ENCODE peak calls at places on chromosomes 7 and 10, in ten cellular contexts. One of them, this sample, is unnamed. For H3K27me3 and H3K9me3, the result is how much of the 10 kb centered on the place peaks cover.

GRCh38 chr10:82934429-82934828 is 1059.4 kb downstream of the NRG3 start:
- DNase-seq in HCT116: no peak
- DNase-seq in upper lobe of left lung: no peak
- DNase-seq in PC-3: no peak
- DNase-seq in adipocyte: peak
- DNase-seq in AG04450: no peak
- DNase-seq in heart right ventricle: no peak
- DNase-seq in tibial artery: no peak
- DNase-seq in esophagus squamous epithelium: no peak
- DNase-seq in naive thymus-derived CD4-positive, alpha-beta T cell: no peak
- DNase-seq in this sample: no peak

GRCh38 chr10:58477122-58477521 is 35.5 kb upstream of the BICC1 start:
- DNase-seq in HCT116: no peak
- DNase-seq in upper lobe of left lung: no peak
- DNase-seq in PC-3: no peak
- DNase-seq in adipocyte: peak
- DNase-seq in AG04450: no peak
- DNase-seq in heart right ventricle: peak
- DNase-seq in tibial artery: peak
- DNase-seq in esophagus squamous epithelium: no peak
- DNase-seq in naive thymus-derived CD4-positive, alpha-beta T cell: no peak
- DNase-seq in this sample: peak

GRCh38 chr7:147804032-147804431 is 786.5 kb upstream of the C7orf33 start:
- DNase-seq in HCT116: no peak
- DNase-seq in upper lobe of left lung: no peak
- DNase-seq in PC-3: no peak
- DNase-seq in adipocyte: no peak
- DNase-seq in AG04450: no peak
- DNase-seq in heart right ventricle: no peak
- DNase-seq in tibial artery: no peak
- DNase-seq in esophagus squamous epithelium: no peak
- DNase-seq in naive thymus-derived CD4-positive, alpha-beta T cell: no peak
- DNase-seq in this sample: no peak

GRCh38 chr10:102769375-102770107 is 25.8 kb downstream of the WBP1L start:
- DNase-seq in HCT116: no peak
- DNase-seq in upper lobe of left lung: no peak
- DNase-seq in PC-3: peak
- DNase-seq in adipocyte: no peak
- DNase-seq in AG04450: no peak
- DNase-seq in heart right ventricle: no peak
- DNase-seq in tibial artery: no peak
- DNase-seq in esophagus squamous epithelium: no peak
- DNase-seq in naive thymus-derived CD4-positive, alpha-beta T cell: no peak
- DNase-seq in this sample: no peak

GRCh38 chr7:87475359-87476178 is at the start of gene ABCB4:
- DNase-seq in HCT116: no peak
- DNase-seq in upper lobe of left lung: no peak
- DNase-seq in PC-3: no peak
- DNase-seq in adipocyte: peak
- DNase-seq in AG04450: no peak
- DNase-seq in heart right ventricle: peak
- DNase-seq in tibial artery: no peak
- DNase-seq in esophagus squamous epithelium: no peak
- DNase-seq in naive thymus-derived CD4-positive, alpha-beta T cell: no peak
- DNase-seq in this sample: peak

GRCh38 chr10:68826764-68827591 is at the start of gene STOX1:
- DNase-seq in HCT116: peak
- DNase-seq in upper lobe of left lung: peak
- DNase-seq in PC-3: peak
- DNase-seq in adipocyte: peak
- DNase-seq in AG04450: no peak
- DNase-seq in heart right ventricle: peak
- DNase-seq in tibial artery: no peak
- DNase-seq in esophagus squamous epithelium: no peak
- DNase-seq in naive thymus-derived CD4-positive, alpha-beta T cell: peak
- DNase-seq in this sample: peak

GRCh38 chr10:78778446-78779338 is 290.1 kb upstream of the ZMIZ1 start:
- DNase-seq in HCT116: no peak
- DNase-seq in upper lobe of left lung: no peak
- DNase-seq in PC-3: peak
- DNase-seq in adipocyte: no peak
- DNase-seq in AG04450: no peak
- DNase-seq in heart right ventricle: no peak
- DNase-seq in tibial artery: no peak
- DNase-seq in esophagus squamous epithelium: no peak
- DNase-seq in naive thymus-derived CD4-positive, alpha-beta T cell: no peak
- DNase-seq in this sample: no peak

GRCh38 chr10:35027567-35027966 is 62.6 kb downstream of the CUL2 start:
- DNase-seq in HCT116: no peak
- DNase-seq in upper lobe of left lung: no peak
- DNase-seq in PC-3: peak
- DNase-seq in adipocyte: peak
- DNase-seq in AG04450: no peak
- DNase-seq in heart right ventricle: no peak
- DNase-seq in tibial artery: no peak
- DNase-seq in esophagus squamous epithelium: no peak
- DNase-seq in naive thymus-derived CD4-positive, alpha-beta T cell: no peak
- DNase-seq in this sample: no peak

GRCh38 chr10:73480158-73480557 is 15.7 kb downstream of the PPP3CB start:
- DNase-seq in HCT116: no peak
- DNase-seq in upper lobe of left lung: no peak
- DNase-seq in PC-3: peak
- DNase-seq in adipocyte: peak
- DNase-seq in AG04450: no peak
- DNase-seq in heart right ventricle: no peak
- DNase-seq in tibial artery: no peak
- DNase-seq in esophagus squamous epithelium: no peak
- DNase-seq in naive thymus-derived CD4-positive, alpha-beta T cell: no peak
- DNase-seq in this sample: no peak

GRCh38 chr7:134584290-134584689 is 35.4 kb downstream of the AKR1B15 start:
- DNase-seq in HCT116: no peak
- DNase-seq in upper lobe of left lung: no peak
- DNase-seq in PC-3: no peak
- DNase-seq in adipocyte: no peak
- DNase-seq in AG04450: no peak
- DNase-seq in heart right ventricle: no peak
- DNase-seq in tibial artery: no peak
- DNase-seq in esophagus squamous epithelium: no peak
- DNase-seq in naive thymus-derived CD4-positive, alpha-beta T cell: no peak
- DNase-seq in this sample: no peak

GRCh38 chr10:79182763-79183467 is 114.1 kb downstream of the ZMIZ1 start:
- DNase-seq in HCT116: no peak
- DNase-seq in upper lobe of left lung: peak
- DNase-seq in PC-3: peak
- DNase-seq in adipocyte: no peak
- DNase-seq in AG04450: no peak
- DNase-seq in heart right ventricle: no peak
- DNase-seq in tibial artery: no peak
- DNase-seq in esophagus squamous epithelium: no peak
- DNase-seq in naive thymus-derived CD4-positive, alpha-beta T cell: no peak
- DNase-seq in this sample: peak

GRCh38 chr10:132297521-132297920 is 10.2 kb downstream of the STK32C start:
- DNase-seq in HCT116: no peak
- DNase-seq in upper lobe of left lung: no peak
- DNase-seq in PC-3: no peak
- DNase-seq in adipocyte: no peak
- DNase-seq in AG04450: no peak
- DNase-seq in heart right ventricle: no peak
- DNase-seq in tibial artery: no peak
- DNase-seq in esophagus squamous epithelium: no peak
- DNase-seq in naive thymus-derived CD4-positive, alpha-beta T cell: no peak
- DNase-seq in this sample: no peak

GRCh38 chr7:68216046-68216445 is 1219.4 kb downstream of the TYW1 start:
- DNase-seq in HCT116: no peak
- DNase-seq in upper lobe of left lung: no peak
- DNase-seq in PC-3: no peak
- DNase-seq in adipocyte: no peak
- DNase-seq in AG04450: no peak
- DNase-seq in heart right ventricle: no peak
- DNase-seq in tibial artery: no peak
- DNase-seq in esophagus squamous epithelium: no peak
- DNase-seq in naive thymus-derived CD4-positive, alpha-beta T cell: no peak
- DNase-seq in this sample: peak

GRCh38 chr10:94320285-94320914 is 42.3 kb downstream of the NOC3L start:
- DNase-seq in HCT116: peak
- DNase-seq in upper lobe of left lung: peak
- DNase-seq in PC-3: peak
- DNase-seq in adipocyte: peak
- DNase-seq in AG04450: no peak
- DNase-seq in heart right ventricle: peak
- DNase-seq in tibial artery: peak
- DNase-seq in esophagus squamous epithelium: no peak
- DNase-seq in naive thymus-derived CD4-positive, alpha-beta T cell: peak
- DNase-seq in this sample: peak

GRCh38 chr7:2802504-2803341 is 41.4 kb downstream of the GNA12 start:
- DNase-seq in HCT116: no peak
- DNase-seq in upper lobe of left lung: no peak
- DNase-seq in PC-3: peak
- DNase-seq in adipocyte: peak
- DNase-seq in AG04450: no peak
- DNase-seq in heart right ventricle: no peak
- DNase-seq in tibial artery: no peak
- DNase-seq in esophagus squamous epithelium: no peak
- DNase-seq in naive thymus-derived CD4-positive, alpha-beta T cell: no peak
- DNase-seq in this sample: peak

GRCh38 chr10:35495521-35496238 is 109.5 kb upstream of the GJD4 start:
- DNase-seq in HCT116: no peak
- DNase-seq in upper lobe of left lung: peak
- DNase-seq in PC-3: no peak
- DNase-seq in adipocyte: peak
- DNase-seq in AG04450: no peak
- DNase-seq in heart right ventricle: no peak
- DNase-seq in tibial artery: no peak
- DNase-seq in esophagus squamous epithelium: no peak
- DNase-seq in naive thymus-derived CD4-positive, alpha-beta T cell: no peak
- DNase-seq in this sample: no peak

GRCh38 chr7:102220929-102221850 is 65.5 kb upstream of the SH2B2 start:
- DNase-seq in HCT116: no peak
- DNase-seq in upper lobe of left lung: no peak
- DNase-seq in PC-3: peak
- DNase-seq in adipocyte: no peak
- DNase-seq in AG04450: peak
- DNase-seq in heart right ventricle: no peak
- DNase-seq in tibial artery: no peak
- DNase-seq in esophagus squamous epithelium: no peak
- DNase-seq in naive thymus-derived CD4-positive, alpha-beta T cell: no peak
- DNase-seq in this sample: peak

GRCh38 chr10:79146611-79147130 is 77.9 kb downstream of the ZMIZ1 start:
- DNase-seq in HCT116: no peak
- DNase-seq in upper lobe of left lung: peak
- DNase-seq in PC-3: no peak
- DNase-seq in adipocyte: no peak
- DNase-seq in AG04450: no peak
- DNase-seq in heart right ventricle: peak
- DNase-seq in tibial artery: peak
- DNase-seq in esophagus squamous epithelium: no peak
- DNase-seq in naive thymus-derived CD4-positive, alpha-beta T cell: peak
- DNase-seq in this sample: no peak

DNA sequence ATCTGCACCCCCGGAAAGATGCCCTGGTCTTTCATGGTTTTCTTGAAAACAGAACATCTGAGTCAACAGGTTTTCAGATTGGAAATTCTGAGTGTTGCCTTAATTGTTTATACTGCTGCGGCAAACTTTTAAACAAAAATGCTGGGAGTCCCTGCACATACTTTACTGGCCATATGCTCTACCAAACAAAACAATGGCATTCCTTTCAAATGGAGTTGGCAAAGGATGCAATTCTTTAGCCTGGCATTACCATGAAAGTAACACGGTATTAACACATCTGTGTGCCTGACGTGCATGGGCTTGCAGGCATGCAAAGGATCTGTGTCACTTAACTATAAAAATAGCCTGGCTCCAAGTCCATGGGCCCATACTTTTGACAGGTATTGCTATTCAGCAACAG is 4.2 kb downstream of the INHBA start:
- DNase-seq in HCT116: no peak
- DNase-seq in upper lobe of left lung: no peak
- DNase-seq in PC-3: peak
- DNase-seq in adipocyte: peak
- DNase-seq in AG04450: peak
- DNase-seq in heart right ventricle: no peak
- DNase-seq in tibial artery: no peak
- DNase-seq in esophagus squamous epithelium: no peak
- DNase-seq in naive thymus-derived CD4-positive, alpha-beta T cell: no peak
- DNase-seq in this sample: peak
- H3K4me3 ChIP-seq in HCT116: no peak
- H3K4me3 ChIP-seq in upper lobe of left lung: peak
- H3K4me3 ChIP-seq in PC-3: peak
- H3K4me3 ChIP-seq in adipocyte: peak
- H3K4me3 ChIP-seq in AG04450: peak
- H3K4me3 ChIP-seq in heart right ventricle: peak
- H3K4me3 ChIP-seq in tibial artery: peak
- H3K4me3 ChIP-seq in esophagus squamous epithelium: peak
- H3K4me3 ChIP-seq in naive thymus-derived CD4-positive, alpha-beta T cell: no peak
- H3K4me3 ChIP-seq in this sample: no peak

GRCh38 chr7:141073641-141074161 is at the start of gene TMEM178B:
- DNase-seq in HCT116: no peak
- DNase-seq in upper lobe of left lung: no peak
- DNase-seq in PC-3: peak
- DNase-seq in adipocyte: peak
- DNase-seq in AG04450: no peak
- DNase-seq in heart right ventricle: no peak
- DNase-seq in tibial artery: no peak
- DNase-seq in esophagus squamous epithelium: no peak
- DNase-seq in naive thymus-derived CD4-positive, alpha-beta T cell: no peak
- DNase-seq in this sample: no peak
- H3K27me3 ChIP-seq in HCT116: under half
- H3K27me3 ChIP-seq in upper lobe of left lung: under half
- H3K27me3 ChIP-seq in PC-3: half or more
- H3K27me3 ChIP-seq in adipocyte: half or more
- H3K27me3 ChIP-seq in AG04450: half or more
- H3K27me3 ChIP-seq in heart right ventricle: under half
- H3K27me3 ChIP-seq in tibial artery: half or more
- H3K27me3 ChIP-seq in esophagus squamous epithelium: half or more
- H3K27me3 ChIP-seq in naive thymus-derived CD4-positive, alpha-beta T cell: under half
- H3K27me3 ChIP-seq in this sample: under half

GRCh38 chr10:42477170-42477569 is 161.2 kb downstream of the ZNF33B start:
- DNase-seq in HCT116: no peak
- DNase-seq in upper lobe of left lung: no peak
- DNase-seq in PC-3: no peak
- DNase-seq in adipocyte: no peak
- DNase-seq in AG04450: no peak
- DNase-seq in heart right ventricle: no peak
- DNase-seq in tibial artery: no peak
- DNase-seq in esophagus squamous epithelium: no peak
- DNase-seq in naive thymus-derived CD4-positive, alpha-beta T cell: no peak
- DNase-seq in this sample: peak
- H3K9me3 ChIP-seq in HCT116: under half
- H3K9me3 ChIP-seq in upper lobe of left lung: under half
- H3K9me3 ChIP-seq in PC-3: under half
- H3K9me3 ChIP-seq in adipocyte: under half
- H3K9me3 ChIP-seq in AG04450: under half
- H3K9me3 ChIP-seq in heart right ventricle: under half
- H3K9me3 ChIP-seq in tibial artery: under half
- H3K9me3 ChIP-seq in esophagus squamous epithelium: under half
- H3K9me3 ChIP-seq in naive thymus-derived CD4-positive, alpha-beta T cell: under half
- H3K9me3 ChIP-seq in this sample: under half

DNA sequence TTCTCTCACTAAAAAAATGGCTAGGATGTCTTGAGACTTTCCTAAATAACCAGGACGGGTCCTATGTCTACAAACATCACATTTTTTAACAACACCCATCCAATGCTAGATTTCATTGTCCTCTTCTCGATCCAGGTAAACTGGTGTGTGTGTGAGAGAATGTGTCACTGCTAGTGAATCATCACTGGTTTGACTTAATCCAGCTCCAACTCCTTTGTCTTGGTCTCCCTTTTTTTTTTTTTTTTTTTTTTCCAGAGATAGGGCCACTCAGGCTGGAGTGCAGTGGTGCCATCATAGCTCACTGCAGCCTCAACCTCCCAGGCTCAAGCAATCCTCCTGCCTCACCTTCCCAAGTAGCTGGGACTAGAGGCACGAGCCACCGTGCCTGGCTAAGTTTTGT is 2.0 kb upstream of the UFSP1 start:
- DNase-seq in HCT116: no peak
- DNase-seq in upper lobe of left lung: no peak
- DNase-seq in PC-3: peak
- DNase-seq in adipocyte: no peak
- DNase-seq in AG04450: no peak
- DNase-seq in heart right ventricle: no peak
- DNase-seq in tibial artery: no peak
- DNase-seq in esophagus squamous epithelium: no peak
- DNase-seq in naive thymus-derived CD4-positive, alpha-beta T cell: no peak
- DNase-seq in this sample: no peak
- H3K4me3 ChIP-seq in HCT116: no peak
- H3K4me3 ChIP-seq in upper lobe of left lung: peak
- H3K4me3 ChIP-seq in PC-3: no peak
- H3K4me3 ChIP-seq in adipocyte: peak
- H3K4me3 ChIP-seq in AG04450: no peak
- H3K4me3 ChIP-seq in heart right ventricle: no peak
- H3K4me3 ChIP-seq in tibial artery: no peak
- H3K4me3 ChIP-seq in esophagus squamous epithelium: peak
- H3K4me3 ChIP-seq in naive thymus-derived CD4-positive, alpha-beta T cell: no peak
- H3K4me3 ChIP-seq in this sample: no peak